ENCODE peak calls at places on chromosomes 11 and 22, in eight cellular contexts. K is left kidney; E is fibroblast of gingiva; M is stimulated activated CD8-positive, alpha-beta memory T cell treated with anti-CD3 and anti-CD28 coated beads, Interleukin-2, amount 100 ng/mL, for 1 hour; H is NAMALWA; A is activated CD4-positive, alpha-beta memory T cell treated with anti-CD3 and anti-CD28 coated beads, Interleukin-2, amount 10 ng/mL, durations not matched to agents 7 days and 5 days; D is mucosa of descending colon; G is neural crest cell. O is an unnamed sample.

GRCh38 chr22:22061085-22062077 is 78.8 kb upstream of the TOP3B start:
- DNase-seq in M (no peak), D (no peak), A (no peak), G (no peak), K (no peak), E (peak), H (peak), O (no peak)

GRCh38 chr11:124977006-124977405 is 23.0 kb downstream of the CCDC15 start:
- DNase-seq in M (no peak), H (no peak), D (no peak), G (no peak), E (no peak), K (no peak), A (no peak), O (no peak)

GRCh38 chr22:39252461-39253391 is 7.9 kb upstream of the PDGFB start:
- DNase-seq in D (no peak), A (no peak), H (no peak), K (peak), G (no peak), E (no peak), M (no peak), O (no peak)

GRCh38 chr11:130434521-130435223 is 6.3 kb upstream of the ADAMTS8 start:
- DNase-seq in D (peak), H (peak), E (peak), A (peak), G (peak), M (peak), K (peak), O (peak)

GRCh38 chr22:27581688-27582087 is 219.9 kb downstream of the MN1 start:
- DNase-seq in G (no peak), D (peak), H (no peak), M (no peak), K (peak), A (no peak), E (peak), O (no peak)

GRCh38 chr22:22655452-22656108 is 11.2 kb downstream of the GGTLC2 start:
- DNase-seq in E (no peak), K (no peak), H (no peak), A (no peak), G (no peak), D (no peak), M (no peak), O (no peak)

GRCh38 chr11:64100345-64100744 is 64.6 kb downstream of the FLRT1 start:
- DNase-seq in A (no peak), K (peak), G (no peak), E (no peak), H (peak), D (no peak), M (no peak), O (no peak)

GRCh38 chr22:23063539-23064380 is 6.6 kb upstream of the GNAZ start:
- DNase-seq in A (peak), K (no peak), E (no peak), M (no peak), G (no peak), H (no peak), D (no peak), O (no peak)

GRCh38 chr11:6259638-6260019 is at the start of gene CCKBR:
- DNase-seq in H (no peak), E (no peak), D (peak), K (peak), A (no peak), M (no peak), G (peak), O (peak)

O was measured in nephron progenitor cell.